ENCODE peak calls at places on chromosome 2, in six cellular contexts. A is sigmoid colon, K is uterus, I is heart left ventricle, X is suprapubic skin, S is A549. P is an unnamed sample. For H3K4me1, the result is how much of the 10 kb centered on the place peaks cover.

GRCh38 chr2:86809481-86810121 is 18.9 kb upstream of the CD8A start:
- DNase-seq in K (no peak), X (no peak), I (no peak), S (no peak), A (no peak), P (no peak)

GRCh38 chr2:215705771-215706261 is 269.9 kb upstream of the FN1 start:
- DNase-seq in A (no peak), I (no peak), S (peak), K (no peak), X (no peak), P (no peak)

GRCh38 chr2:20438334-20439192 is 8.3 kb upstream of the RHOB start:
- DNase-seq in S (peak), I (no peak), K (no peak), A (peak), X (no peak), P (peak)

GRCh38 chr2:11703700-11704099 is 33.7 kb upstream of the NTSR2 start:
- DNase-seq in X (no peak), I (no peak), K (no peak), S (no peak), A (no peak), P (no peak)

GRCh38 chr2:27889774-27890145 is 427 bp downstream of the RBKS start:
- DNase-seq in I (no peak), X (no peak), S (no peak), A (no peak), K (peak), P (peak)

GRCh38 chr2:120661551-120661950 is 74.1 kb upstream of the GLI2 start:
- DNase-seq in A (peak), S (no peak), X (no peak), K (no peak), I (peak), P (peak)

GRCh38 chr2:23823863-23824262 is 103.1 kb downstream of the ATAD2B start:
- DNase-seq in K (no peak), I (no peak), S (no peak), X (no peak), A (no peak), P (no peak)

GRCh38 chr2:161134547-161135518 is 25.4 kb upstream of the TANK start:
- DNase-seq in X (no peak), I (no peak), S (peak), A (no peak), K (no peak), P (peak)

GRCh38 chr2:216830346-216830745 is 29.5 kb downstream of the TNP1 start:
- DNase-seq in A (no peak), X (no peak), K (no peak), S (no peak), I (no peak), P (no peak)

GRCh38 chr2:198518935-198519334 is 714.5 kb downstream of the PLCL1 start:
- DNase-seq in S (no peak), K (no peak), I (no peak), X (no peak), A (no peak), P (no peak)

GRCh38 chr2:158079672-158080071 is 22.0 kb upstream of the UPP2 start:
- DNase-seq in X (no peak), S (peak), A (no peak), I (no peak), K (no peak), P (no peak)

GRCh38 chr2:165112133-165112573 is 91.7 kb downstream of the SCN3A start:
- DNase-seq in K (no peak), X (no peak), I (no peak), A (no peak), S (no peak), P (no peak)

GRCh38 chr2:9256570-9257043 is 50.0 kb downstream of the ASAP2 start:
- DNase-seq in I (no peak), X (no peak), A (no peak), K (no peak), S (no peak), P (no peak)

GRCh38 chr2:69835666-69836065 is 6.2 kb downstream of the GMCL1 start:
- DNase-seq in K (no peak), X (no peak), I (no peak), S (no peak), A (no peak), P (no peak)

DNA sequence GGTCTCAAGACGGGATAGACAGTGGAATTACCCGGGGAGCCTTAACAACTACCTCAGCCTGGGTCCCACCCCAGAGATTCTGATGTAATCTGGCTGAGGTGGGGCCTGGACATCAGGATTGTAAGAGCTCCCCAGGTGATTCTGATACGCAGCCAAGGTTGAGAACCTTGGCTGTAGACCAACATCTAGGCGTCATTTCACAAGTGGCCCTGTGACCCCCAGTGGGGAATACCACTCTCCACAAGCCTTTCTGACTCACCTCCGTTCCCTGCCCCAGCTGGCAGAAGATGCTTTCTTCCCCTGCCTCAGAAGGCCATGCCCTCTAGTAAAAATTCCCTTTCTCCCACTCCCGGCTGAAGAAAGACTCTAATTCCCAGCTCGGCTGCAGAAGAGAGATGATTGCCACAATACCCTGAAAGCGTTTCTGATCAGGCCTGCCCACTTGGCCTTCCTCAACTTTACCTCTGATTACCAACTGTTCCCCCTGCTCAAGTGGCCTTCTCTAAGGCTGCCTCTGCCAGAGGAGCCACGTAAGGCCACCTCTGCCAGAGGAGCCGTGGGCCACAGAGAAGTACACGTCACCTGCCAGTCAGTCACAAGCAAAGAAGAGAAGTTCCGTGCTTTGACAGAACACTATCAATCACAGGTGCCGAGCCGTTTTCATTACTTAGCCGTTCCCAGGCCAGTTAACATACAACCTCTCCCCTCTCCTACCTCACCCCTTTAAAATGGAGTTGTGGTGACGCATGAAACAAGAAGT is 116.8 kb upstream of the PKDCC start:
- DNase-seq in I (no peak), A (no peak), X (no peak), S (peak), K (peak), P (no peak)
- H3K4me1 ChIP-seq in I (under half), A (half or more), X (under half), S (half or more), K (under half), P (under half)

GRCh38 chr2:240429872-240430491 is 5.5 kb upstream of the GPC1 start:
- DNase-seq in S (no peak), A (peak), K (no peak), I (peak), X (peak), P (peak)
- TF ChIP-seq CTCF in S (no peak), A (no peak), K (no peak), I (no peak), X (no peak), P (no peak)

DNA sequence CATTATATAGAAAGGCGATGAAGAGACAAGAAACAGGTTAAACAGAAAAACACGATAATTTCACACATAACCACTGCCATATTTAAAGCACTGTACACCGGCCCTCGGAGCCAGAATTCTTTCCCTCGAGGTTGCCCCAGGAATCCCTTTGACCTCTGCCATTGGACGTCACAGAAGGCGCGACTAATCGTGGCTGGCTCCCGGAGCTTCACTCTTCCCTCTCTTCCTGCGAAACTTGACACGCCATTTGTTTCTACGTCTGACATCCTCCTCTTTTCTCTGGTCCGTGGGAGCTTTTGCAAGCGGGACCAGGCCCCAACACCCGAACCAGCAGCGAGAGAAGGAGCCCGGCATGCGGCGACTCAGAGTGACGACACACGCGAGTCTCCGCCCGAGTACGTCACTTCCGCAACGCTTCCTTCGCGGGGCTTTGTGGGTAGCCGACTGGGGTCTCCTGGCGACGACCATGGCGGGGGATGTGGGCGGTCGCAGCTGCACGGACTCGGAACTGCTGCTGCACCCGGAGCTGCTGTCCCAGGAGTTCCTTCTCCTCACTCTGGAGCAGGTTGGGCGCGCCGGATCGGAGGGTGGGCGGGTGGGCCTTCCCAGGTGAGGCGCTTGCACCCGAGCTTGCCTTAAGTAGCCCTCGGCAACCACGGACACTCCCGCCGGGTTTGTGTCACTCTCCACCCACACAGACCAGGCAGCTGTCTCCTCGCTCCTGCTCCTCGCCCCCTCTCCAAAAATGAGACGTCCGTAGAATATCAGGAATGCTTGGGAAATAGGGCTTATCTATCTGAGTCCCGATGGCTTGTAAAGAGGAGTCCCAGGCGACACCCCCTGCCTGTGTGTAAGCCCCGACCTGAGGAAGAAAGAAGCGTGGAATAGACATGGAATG is at the start of gene C2orf49:
- DNase-seq in S (peak), X (peak), K (peak), I (peak), A (peak), P (peak)
- TF ChIP-seq POLR2A in S (peak), X (no peak), K (peak), I (peak), A (no peak), P (no peak)

GRCh38 chr2:38463752-38464151 is 86.7 kb upstream of the ATL2 start:
- DNase-seq in A (no peak), K (no peak), S (no peak), X (no peak), I (no peak), P (no peak)

GRCh38 chr2:38461470-38461869 is 84.4 kb upstream of the ATL2 start:
- DNase-seq in K (no peak), I (no peak), X (no peak), S (no peak), A (no peak), P (no peak)

GRCh38 chr2:38462121-38462634 is 85.1 kb upstream of the ATL2 start:
- DNase-seq in X (no peak), K (peak), S (peak), A (peak), I (no peak), P (no peak)

GRCh38 chr2:38464971-38465788 is 88.1 kb upstream of the ATL2 start:
- DNase-seq in I (no peak), S (no peak), A (no peak), K (no peak), X (no peak), P (no peak)

DNA sequence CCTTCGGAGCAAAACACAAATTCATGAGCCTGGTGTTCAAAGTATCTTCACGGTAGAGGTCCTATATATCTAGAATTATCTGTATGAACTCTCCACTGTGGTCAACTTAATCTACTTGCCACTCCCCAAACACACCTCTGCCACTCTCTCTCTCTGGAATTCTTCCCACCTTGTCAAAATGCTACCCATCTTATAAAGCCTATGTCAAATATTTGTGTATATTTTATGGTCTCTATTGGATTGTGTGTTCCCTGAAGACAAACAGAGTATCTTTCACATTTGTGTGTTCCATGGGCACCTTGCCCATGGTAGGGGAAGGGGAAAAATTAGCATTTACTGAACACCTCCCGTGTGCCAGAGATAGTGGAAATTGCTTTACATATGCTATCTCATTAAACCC is 83.2 kb upstream of the ATL2 start:
- DNase-seq in S (no peak), I (no peak), K (no peak), X (no peak), A (no peak), P (no peak)
- H3K4me1 ChIP-seq in S (under half), I (under half), K (under half), X (under half), A (under half), P (under half)

P was measured in body of pancreas.